ENCODE peak calls at places on chromosomes 5 and 9, in five cellular contexts. B, M, Z, W and C are unnamed samples.

GRCh38 chr5:64292611-64293215 is 127.1 kb downstream of the RNF180 start:
- DNase-seq in Z (no peak), M (no peak), W (peak; percentile 8), B (peak; percentile 3), C (no peak)

GRCh38 chr5:5533927-5534326 is 111.5 kb downstream of the ICE1 start:
- DNase-seq in W (no peak), M (no peak), B (no peak), Z (no peak), C (no peak)

GRCh38 chr5:8436919-8437318 is 568.0 kb downstream of the MTRR start:
- DNase-seq in M (no peak), Z (no peak), W (no peak), B (peak; percentile 66), C (no peak)

GRCh38 chr5:145887976-145888574 is 15.3 kb upstream of the GRXCR2 start:
- DNase-seq in W (peak; percentile 35), M (peak; percentile 63), B (peak; percentile 81), Z (no peak), C (peak; percentile 23)

GRCh38 chr5:132136906-132137305 is 63.3 kb downstream of the CSF2 start:
- DNase-seq in Z (no peak), B (no peak), M (no peak), W (no peak), C (no peak)

GRCh38 chr5:132688536-132689409 is 15.0 kb downstream of the IL4 start:
- DNase-seq in Z (no peak), M (no peak), W (no peak), B (no peak), C (no peak)

GRCh38 chr5:147175516-147176097 is 59.2 kb upstream of the STK32A start:
- DNase-seq in B (no peak), M (no peak), W (no peak), Z (no peak), C (no peak)

GRCh38 chr5:149224282-149224681 is 47.4 kb upstream of the AFAP1L1 start:
- DNase-seq in M (no peak), W (no peak), B (no peak), Z (no peak), C (no peak)

GRCh38 chr9:137453643-137454081 is 5.5 kb downstream of the NSMF start:
- DNase-seq in Z (peak; percentile 81), B (peak; percentile 97), M (peak; percentile 88), W (peak; percentile 80), C (peak; percentile 63)

GRCh38 chr9:114004221-114004716 is 73.8 kb downstream of the AMBP start:
- DNase-seq in W (no peak), Z (peak; percentile 53), M (peak; percentile 68), B (no peak), C (no peak)

GRCh38 chr5:33046091-33046490 is 335.0 kb downstream of the NPR3 start:
- DNase-seq in W (no peak), Z (no peak), M (no peak), B (no peak), C (no peak)

DNA sequence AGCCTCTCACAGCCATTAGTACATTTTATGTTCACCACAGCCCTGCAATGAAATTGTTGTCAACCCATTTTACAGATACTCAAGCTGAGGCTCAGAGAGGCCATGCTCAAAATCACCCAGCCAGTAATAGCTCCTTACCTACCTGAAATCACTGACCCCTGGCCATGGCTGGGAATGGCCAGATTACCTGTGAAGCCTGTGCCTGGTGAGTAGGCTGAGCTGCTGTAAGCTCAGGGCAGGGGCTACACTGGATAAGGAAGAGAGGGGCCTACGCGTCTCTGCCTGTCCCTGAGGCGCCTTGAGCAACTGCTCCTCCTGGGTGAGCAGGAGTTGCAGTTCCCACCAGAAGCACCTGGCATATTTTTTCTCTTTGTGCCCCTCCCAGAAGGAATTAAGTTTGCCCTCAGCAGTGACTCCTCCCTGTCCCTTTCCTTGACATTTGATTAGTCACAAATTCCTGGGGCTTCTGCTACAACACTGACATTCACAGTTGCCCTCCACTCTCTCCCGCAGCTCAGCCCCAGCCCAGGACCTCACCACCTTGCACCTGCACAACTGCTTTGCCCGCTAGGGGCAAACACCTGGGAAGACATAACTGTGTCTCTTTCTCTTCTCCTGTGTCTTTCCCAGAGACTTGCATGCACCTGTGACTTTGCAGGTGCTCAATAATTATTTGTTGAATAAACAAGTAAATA is 5.7 kb downstream of the CLTB start:
- DNase-seq in B (no peak), W (no peak), M (no peak), Z (no peak), C (no peak)
- TF ChIP-seq CTCF in B (no peak), W (no peak), M (no peak), Z (no peak), C (no peak)

DNA sequence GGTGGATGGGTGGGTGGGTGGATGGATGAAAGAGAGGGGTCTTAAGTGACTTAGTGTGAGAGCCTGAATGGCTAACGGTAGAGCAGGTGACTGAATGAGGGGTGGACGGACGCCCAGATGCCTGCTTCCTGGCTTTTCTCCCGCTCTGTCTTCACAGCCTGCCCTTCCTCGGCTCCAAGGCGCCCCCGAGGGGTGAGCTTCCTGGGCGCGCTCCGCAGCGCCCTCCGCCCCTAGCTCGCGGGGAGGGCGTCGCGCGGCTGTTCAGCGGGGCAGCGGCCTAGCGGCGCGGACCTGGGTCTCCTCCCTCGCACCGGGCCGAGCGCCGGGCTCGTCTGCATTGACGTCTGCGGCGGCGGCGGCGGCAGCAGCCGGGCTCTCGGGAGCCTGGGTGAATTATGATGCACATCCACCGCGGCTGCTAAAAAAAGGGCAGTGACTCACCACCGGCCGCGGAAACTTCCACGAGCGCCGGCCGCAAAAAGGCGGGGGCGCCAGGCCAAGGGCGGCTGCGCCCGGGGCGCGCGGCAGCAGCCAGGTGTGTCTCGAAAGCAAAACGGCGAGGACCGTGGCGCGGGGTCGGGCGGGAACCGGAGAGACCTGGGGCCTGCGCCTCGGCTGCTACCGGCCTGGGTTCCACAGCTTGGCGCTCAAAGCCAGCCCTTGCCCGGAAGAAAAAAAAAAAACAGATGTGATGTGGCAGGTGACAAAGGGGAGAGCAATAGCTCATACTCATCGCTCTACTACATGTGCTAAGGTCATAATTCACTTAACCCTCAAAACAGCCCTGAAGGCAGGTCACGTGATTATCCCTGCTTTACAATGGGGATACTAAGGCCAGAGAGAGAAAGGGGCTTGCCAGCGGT is 143.0 kb upstream of the ADRA1B start:
- DNase-seq in M (peak; percentile 83), W (peak; percentile 76), Z (peak; percentile 52), B (peak; percentile 83), C (peak; percentile 35)
- TF ChIP-seq CTCF in M (peak; percentile 37), W (peak; percentile 17), Z (no peak), B (peak; percentile 50), C (peak; percentile 49)

DNA sequence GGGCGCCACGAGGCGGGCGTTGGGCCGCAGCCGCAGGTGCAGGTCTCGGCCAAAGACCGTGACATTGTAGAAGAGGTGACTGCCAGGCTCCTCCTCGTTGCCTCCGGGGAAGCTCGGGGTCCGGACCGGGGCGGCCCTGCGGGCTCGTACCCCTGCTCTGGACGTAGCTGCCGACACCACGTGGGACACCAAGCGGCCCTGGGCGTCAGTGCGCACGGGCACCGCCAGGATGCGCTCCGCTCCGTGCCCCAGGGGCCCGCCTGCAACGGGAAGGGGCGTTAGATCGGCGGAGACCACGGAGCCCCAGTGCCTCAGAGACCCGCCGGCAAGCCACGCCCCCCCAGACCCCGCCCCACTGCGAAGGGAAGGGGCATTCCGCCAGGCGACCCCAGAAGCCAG is 1.4 kb downstream of the ADAMTS2 start:
- DNase-seq in Z (no peak), M (peak; percentile 74), W (peak; percentile 91), B (peak; percentile 94), C (peak; percentile 76)
- TF ChIP-seq CTCF in Z (no peak), M (peak; percentile 65), W (peak; percentile 50), B (peak; percentile 61), C (peak; percentile 37)

GRCh38 chr9:135726138-135726853 is 24.3 kb downstream of the KCNT1 start:
- DNase-seq in M (no peak), Z (no peak), B (no peak), W (no peak), C (no peak)
- TF ChIP-seq CTCF in M (peak; percentile 9), Z (no peak), B (peak; percentile 16), W (no peak), C (no peak)

DNA sequence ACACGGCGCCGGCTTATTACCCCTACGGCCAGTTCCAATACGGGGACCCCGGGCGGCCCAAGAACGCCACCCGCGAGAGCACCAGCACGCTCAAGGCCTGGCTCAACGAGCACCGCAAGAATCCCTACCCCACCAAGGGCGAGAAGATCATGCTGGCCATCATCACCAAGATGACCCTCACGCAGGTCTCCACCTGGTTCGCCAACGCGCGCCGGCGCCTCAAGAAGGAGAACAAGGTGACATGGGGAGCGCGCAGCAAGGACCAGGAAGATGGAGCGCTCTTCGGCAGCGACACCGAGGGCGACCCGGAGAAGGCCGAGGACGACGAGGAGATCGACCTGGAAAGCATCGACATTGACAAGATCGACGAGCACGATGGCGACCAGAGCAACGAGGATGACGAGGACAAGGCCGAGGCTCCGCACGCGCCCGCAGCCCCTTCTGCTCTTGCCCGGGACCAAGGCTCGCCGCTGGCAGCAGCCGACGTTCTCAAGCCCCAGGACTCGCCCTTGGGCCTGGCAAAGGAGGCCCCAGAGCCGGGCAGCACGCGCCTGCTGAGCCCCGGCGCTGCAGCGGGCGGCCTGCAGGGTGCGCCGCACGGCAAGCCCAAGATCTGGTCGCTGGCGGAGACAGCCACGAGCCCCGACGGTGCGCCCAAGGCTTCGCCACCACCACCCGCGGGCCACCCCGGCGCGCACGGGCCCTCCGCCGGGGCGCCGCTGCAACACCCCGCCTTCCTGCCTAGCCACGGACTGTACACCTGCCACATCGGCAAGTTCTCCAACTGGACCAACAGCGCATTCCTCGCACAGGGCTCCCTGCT is 3.9 kb downstream of the IRX1 start:
- DNase-seq in B (peak; percentile 79), W (peak; percentile 63), Z (no peak), M (peak; percentile 44), C (no peak)
- TF ChIP-seq CTCF in B (peak; percentile 68), W (peak; percentile 49), Z (no peak), M (no peak), C (no peak)

GRCh38 chr5:66958126-66958983 is 238.2 kb downstream of the CD180 start:
- DNase-seq in M (peak; percentile 34), Z (no peak), B (no peak), W (no peak), C (no peak)
- TF ChIP-seq CTCF in M (no peak), Z (no peak), B (no peak), W (no peak), C (no peak)

DNA sequence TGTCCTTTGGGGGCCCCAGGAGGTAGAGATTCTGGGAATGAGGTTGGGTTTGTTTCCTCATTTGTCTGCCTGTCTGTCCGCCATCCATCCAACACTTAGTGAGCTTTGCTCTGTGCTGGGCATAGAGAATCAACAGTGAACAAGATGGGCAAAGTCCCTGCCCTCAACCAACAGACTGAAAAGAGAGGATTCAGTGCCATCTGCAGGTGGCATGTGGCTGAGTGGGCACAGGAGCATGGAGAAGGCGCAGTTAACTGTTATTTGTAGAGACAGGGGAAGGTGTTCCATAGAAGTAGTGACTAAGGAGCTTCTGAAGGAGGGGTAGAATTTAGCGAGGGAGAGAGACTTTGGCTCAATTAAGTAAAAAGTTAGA is 23.1 kb downstream of the POLR1E start:
- DNase-seq in W (no peak), Z (no peak), B (no peak), M (no peak), C (no peak)
- TF ChIP-seq CTCF in W (no peak), Z (no peak), B (no peak), M (no peak), C (no peak)

GRCh38 chr5:138932171-138932810 is 57.2 kb upstream of the LRRTM2 start:
- DNase-seq in B (no peak), W (no peak), Z (no peak), M (no peak), C (no peak)
- TF ChIP-seq CTCF in B (no peak), W (no peak), Z (no peak), M (no peak), C (peak; percentile 12)